ENCODE peak calls at places on chromosomes 6 and 20, in five cellular contexts. R is right cardiac atrium, H is AG09309, W is pancreas, T is cardiac muscle cell. N is an unnamed sample.

GRCh38 chr6:52361347-52361944 is 505 bp upstream of the PAQR8 start:
- DNase-seq in R (peak; percentile 57), H (no peak), W (no peak), T (no peak), N (peak; percentile 25)

GRCh38 chr6:159533568-159533967 is 159.5 kb downstream of the SOD2 start:
- DNase-seq in R (no peak), H (peak; percentile 41), W (no peak), T (no peak), N (no peak)

GRCh38 chr6:2658788-2659187 is 91.9 kb downstream of the MYLK4 start:
- DNase-seq in R (no peak), H (no peak), W (no peak), T (peak; percentile 50), N (no peak)

GRCh38 chr6:151027295-151027747 is 161.8 kb downstream of the MTHFD1L start:
- DNase-seq in R (no peak), H (no peak), W (no peak), T (no peak), N (no peak)

GRCh38 chr6:132063204-132063603 is 112.0 kb upstream of the CCN2 start:
- DNase-seq in R (no peak), H (no peak), W (no peak), T (peak; percentile 84), N (no peak)

GRCh38 chr6:97925504-97925903 is 642.5 kb upstream of the MMS22L start:
- DNase-seq in R (no peak), H (no peak), W (no peak), T (no peak), N (no peak)

GRCh38 chr20:44963325-44964215 is 2.7 kb upstream of the STK4 start:
- DNase-seq in R (no peak), H (no peak), W (no peak), T (no peak), N (no peak)

GRCh38 chr20:37259031-37259430 is 2.6 kb downstream of the GHRH start:
- DNase-seq in R (no peak), H (no peak), W (no peak), T (no peak), N (no peak)

GRCh38 chr6:31948306-31948705 is 2.4 kb downstream of the CFB start:
- DNase-seq in R (no peak), H (no peak), W (no peak), T (no peak), N (no peak)

GRCh38 chr20:57653546-57653900 is 33.3 kb upstream of the ZBP1 start:
- DNase-seq in R (no peak), H (no peak), W (no peak), T (no peak), N (no peak)

GRCh38 chr6:72620866-72621242 is 1.0 kb upstream of the KCNQ5 start:
- DNase-seq in R (peak; percentile 45), H (no peak), W (no peak), T (no peak), N (no peak)

GRCh38 chr6:36383608-36384007 is 3.9 kb downstream of the ETV7 start:
- DNase-seq in R (no peak), H (no peak), W (no peak), T (no peak), N (no peak)

GRCh38 chr6:113406051-113406695 is 451.0 kb upstream of the MARCKS start:
- DNase-seq in R (no peak), H (no peak), W (no peak), T (no peak), N (no peak)

GRCh38 chr20:49668181-49668877 is 45.3 kb downstream of the B4GALT5 start:
- DNase-seq in R (peak; percentile 73), H (no peak), W (no peak), T (no peak), N (peak; percentile 32)

GRCh38 chr6:144550392-144550791 is 265.3 kb downstream of the UTRN start:
- DNase-seq in R (no peak), H (no peak), W (no peak), T (no peak), N (no peak)

GRCh38 chr6:133919362-133919761 is 30.4 kb downstream of the TCF21 start:
- DNase-seq in R (no peak), H (no peak), W (no peak), T (no peak), N (no peak)

GRCh38 chr6:133917781-133918180 is 28.9 kb downstream of the TCF21 start:
- DNase-seq in R (no peak), H (no peak), W (no peak), T (no peak), N (no peak)

GRCh38 chr6:133918208-133918930 is 29.5 kb downstream of the TCF21 start:
- DNase-seq in R (peak; percentile 63), H (no peak), W (no peak), T (no peak), N (no peak)

GRCh38 chr6:133921249-133921859 is 31.7 kb upstream of the TBPL1 start:
- DNase-seq in R (peak; percentile 93), H (peak; percentile 38), W (peak; percentile 46), T (peak; percentile 88), N (peak; percentile 74)

GRCh38 chr6:133916650-133917151 is 27.8 kb downstream of the TCF21 start:
- DNase-seq in R (peak; percentile 97), H (peak; percentile 67), W (peak; percentile 54), T (peak; percentile 95), N (peak; percentile 41)
- H3K4me3 ChIP-seq in R (no peak overlapping the region), H (no peak overlapping the region), W (no peak overlapping the region), T (no peak overlapping the region), N (no peak overlapping the region)

GRCh38 chr20:63942250-63943006 is 13.8 kb downstream of the UCKL1 start:
- DNase-seq in R (peak; percentile 78), H (no peak), W (no peak), T (peak; percentile 12), N (peak; percentile 56)
- H3K4me3 ChIP-seq in R (no peak overlapping the region), H (no peak overlapping the region), W (no peak overlapping the region), T (no peak overlapping the region), N (no peak overlapping the region)

GRCh38 chr6:42043787-42044475 is 6.4 kb upstream of the TAF8 start:
- DNase-seq in R (peak; percentile 93), H (peak; percentile 29), W (peak; percentile 71), T (peak; percentile 88), N (peak; percentile 92)
- H3K4me3 ChIP-seq in R (no peak overlapping the region), H (no peak overlapping the region), W (no peak overlapping the region), T (no peak overlapping the region), N (peak overlapping the region; percentile 63)

GRCh38 chr6:33593414-33593727 is 13.3 kb upstream of the BAK1 start:
- DNase-seq in R (no peak), H (no peak), W (no peak), T (no peak), N (no peak)

GRCh38 chr6:33592280-33592594 is 12.2 kb upstream of the BAK1 start:
- DNase-seq in R (no peak), H (no peak), W (no peak), T (no peak), N (no peak)

GRCh38 chr6:33590531-33591198 is 10.6 kb upstream of the BAK1 start:
- DNase-seq in R (no peak), H (no peak), W (no peak), T (no peak), N (no peak)

GRCh38 chr6:33591633-33592032 is 11.6 kb upstream of the BAK1 start:
- DNase-seq in R (no peak), H (no peak), W (no peak), T (no peak), N (no peak)

GRCh38 chr6:33592595-33593413 is 12.7 kb upstream of the BAK1 start:
- DNase-seq in R (peak; percentile 67), H (no peak), W (no peak), T (no peak), N (no peak)
- H3K4me3 ChIP-seq in R (no peak overlapping the region), H (no peak overlapping the region), W (no peak overlapping the region), T (no peak overlapping the region), N (peak overlapping the region; percentile 27)

GRCh38 chr20:54162378-54162777 is 11.4 kb downstream of the CYP24A1 start:
- DNase-seq in R (no peak), H (no peak), W (no peak), T (no peak), N (no peak)

GRCh38 chr20:54163402-54163801 is 10.4 kb downstream of the CYP24A1 start:
- DNase-seq in R (no peak), H (no peak), W (no peak), T (no peak), N (no peak)

GRCh38 chr20:54161821-54162149 is 12.0 kb downstream of the CYP24A1 start:
- DNase-seq in R (no peak), H (no peak), W (no peak), T (no peak), N (no peak)

GRCh38 chr20:54160269-54161007 is 13.3 kb downstream of the CYP24A1 start:
- DNase-seq in R (no peak), H (no peak), W (no peak), T (no peak), N (no peak)

DNA sequence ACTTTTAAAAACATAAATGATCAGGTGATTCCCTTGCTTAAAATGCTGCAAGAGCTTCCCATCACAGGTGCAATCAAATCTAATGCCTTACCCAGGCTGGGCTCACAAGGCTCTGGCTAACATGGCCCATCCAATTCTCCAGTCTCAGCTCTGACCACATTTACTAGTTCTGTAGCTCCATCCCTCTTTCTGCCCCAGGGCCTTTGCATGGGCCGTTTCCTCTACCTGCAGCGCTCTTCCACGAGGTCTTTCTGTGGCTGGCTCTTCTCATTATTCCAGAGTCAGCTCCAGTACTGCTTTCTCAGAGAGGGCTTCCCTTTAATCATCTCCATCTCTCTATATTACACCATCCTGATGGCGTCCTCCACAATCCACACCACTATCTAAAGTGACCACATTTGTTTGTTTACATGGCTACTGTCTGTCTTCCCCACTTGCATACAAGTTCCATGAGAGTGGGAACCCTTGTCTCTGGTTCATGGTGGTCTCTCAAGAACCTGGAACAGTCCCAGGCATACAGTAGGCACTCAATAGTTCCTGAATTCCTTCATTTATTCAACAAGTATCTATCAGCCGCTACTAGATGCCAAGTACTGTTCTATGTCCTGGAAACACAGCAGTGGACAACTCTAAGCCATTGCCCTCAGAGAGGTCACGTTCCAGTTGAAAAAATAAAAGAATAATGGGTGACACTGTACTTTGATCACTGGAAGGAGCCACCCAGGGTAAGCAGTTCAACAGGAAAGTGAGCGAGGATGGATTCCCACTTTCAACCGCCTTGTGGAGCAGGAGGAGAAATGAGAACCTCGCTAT is 12.6 kb downstream of the CYP24A1 start:
- DNase-seq in R (no peak), H (no peak), W (no peak), T (no peak), N (no peak)
- H3K4me3 ChIP-seq in R (no peak overlapping the region), H (no peak overlapping the region), W (no peak overlapping the region), T (no peak overlapping the region), N (no peak overlapping the region)

GRCh38 chr6:84052204-84052882 is 18.8 kb downstream of the MRAP2 start:
- DNase-seq in R (peak; percentile 94), H (peak; percentile 21), W (peak; percentile 23), T (peak; percentile 82), N (no peak)
- H3K4me3 ChIP-seq in R (no peak overlapping the region), H (peak overlapping the region; percentile 30), W (no peak overlapping the region), T (peak overlapping the region; percentile 10), N (no peak overlapping the region)